ENCODE peak calls at places on chromosome X, in eight cellular contexts. B is DMS53; N is stimulated activated naive B cell treated with anti-CD40 and anti-IgM and Interleukin-4, amounts not matched to agents 10 μg/mL and 1 μg/mL and 100 μg/mL, for 72 hours; A is GM13977; D is AG08395; V is aorta; G is T follicular helper cell; I is HL-60. U is an unnamed sample.

GRCh38 chrX:69489625-69490024 is 14.5 kb upstream of the NALF2 start:
- DNase-seq in G (no peak), D (no peak), V (no peak), A (no peak), B (no peak), I (no peak), N (no peak), U (no peak)

GRCh38 chrX:108167211-108167872 is 75.8 kb downstream of the ATG4A start:
- DNase-seq in V (no peak), D (no peak), A (no peak), I (no peak), N (no peak), B (peak), G (no peak), U (peak)

GRCh38 chrX:103254171-103254824 is 657 bp downstream of the TCEAL8 start:
- DNase-seq in G (no peak), A (no peak), V (peak), D (peak), N (peak), B (peak), I (peak), U (peak)

GRCh38 chrX:311156-312129 is 7.2 kb downstream of the GTPBP6 start:
- DNase-seq in I (no peak), N (no peak), B (no peak), V (peak), A (no peak), G (no peak), D (no peak), U (no peak)

GRCh38 chrX:47166126-47166525 is 21.1 kb downstream of the RBM10 start:
- DNase-seq in A (no peak), D (no peak), G (no peak), V (no peak), B (no peak), N (no peak), I (no peak), U (no peak)

GRCh38 chrX:133670394-133670793 is 255.1 kb upstream of the GPC4 start:
- DNase-seq in B (peak), N (no peak), I (peak), V (no peak), D (peak), G (no peak), A (peak), U (peak)

GRCh38 chrX:110046971-110047370 is 44.1 kb downstream of the TMEM164 start:
- DNase-seq in A (no peak), D (no peak), G (no peak), I (no peak), V (no peak), N (no peak), B (no peak), U (no peak)

GRCh38 chrX:7987160-7987992 is 60.2 kb upstream of the PNPLA4 start:
- DNase-seq in B (no peak), I (peak), G (no peak), V (no peak), N (no peak), A (no peak), D (no peak), U (peak)

GRCh38 chrX:8289523-8289922 is 118.5 kb upstream of the VCX2 start:
- DNase-seq in V (no peak), B (no peak), N (no peak), I (no peak), G (no peak), A (no peak), D (no peak), U (peak)

GRCh38 chrX:65720580-65720979 is 53.1 kb downstream of the MSN start:
- DNase-seq in B (no peak), A (no peak), N (no peak), D (no peak), G (no peak), I (peak), V (no peak), U (no peak)

GRCh38 chrX:150880808-150881165 is 17.7 kb downstream of the CD99L2 start:
- DNase-seq in A (no peak), V (no peak), B (peak), I (no peak), N (no peak), D (no peak), G (no peak), U (no peak)

GRCh38 chrX:130738638-130739195 is 164.3 kb downstream of the ENOX2 start:
- DNase-seq in G (no peak), V (no peak), A (no peak), B (no peak), D (no peak), N (no peak), I (no peak), U (no peak)

GRCh38 chrX:108264376-108264775 is 172.8 kb downstream of the ATG4A start:
- DNase-seq in N (no peak), A (no peak), D (no peak), B (no peak), I (no peak), V (no peak), G (no peak), U (no peak)

GRCh38 chrX:49058794-49059193 is at the start of gene CCDC120:
- DNase-seq in G (no peak), N (no peak), D (no peak), B (peak), I (no peak), V (no peak), A (no peak), U (peak)

GRCh38 chrX:71536285-71536684 is 3.4 kb downstream of the OGT start:
- DNase-seq in V (no peak), I (no peak), N (no peak), G (no peak), D (no peak), B (no peak), A (no peak), U (no peak)

GRCh38 chrX:18983711-18984380 is at the start of gene PHKA2:
- DNase-seq in V (peak), G (peak), I (peak), N (peak), A (peak), D (peak), B (peak), U (peak)

GRCh38 chrX:107823042-107823441 is 2.6 kb upstream of the MID2 start:
- DNase-seq in D (no peak), A (no peak), G (no peak), I (no peak), V (no peak), N (no peak), B (peak), U (peak)

GRCh38 chrX:15384304-15384703 is at the start of gene VEGFD:
- DNase-seq in N (no peak), D (peak), A (no peak), G (no peak), V (no peak), I (no peak), B (no peak), U (no peak)

GRCh38 chrX:46203115-46203514 is 342.1 kb downstream of the ZNF674 start:
- DNase-seq in N (no peak), B (peak), G (no peak), A (no peak), D (no peak), V (no peak), I (no peak), U (no peak)

GRCh38 chrX:127317159-127317558 is 497.6 kb downstream of the PRR32 start:
- DNase-seq in I (no peak), N (no peak), B (peak), A (no peak), G (no peak), D (no peak), V (no peak), U (no peak)

GRCh38 chrX:145727476-145727875 is 90.2 kb upstream of the SLITRK2 start:
- DNase-seq in A (no peak), I (no peak), G (no peak), D (no peak), B (no peak), N (no peak), V (no peak), U (no peak)

GRCh38 chrX:53294024-53294648 is 12.8 kb upstream of the IQSEC2 start:
- DNase-seq in D (peak), V (no peak), G (no peak), I (peak), B (peak), N (no peak), A (no peak), U (peak)

GRCh38 chrX:70346671-70347070 is 56.8 kb downstream of the KIF4A start:
- DNase-seq in D (no peak), V (no peak), N (no peak), I (no peak), B (no peak), A (no peak), G (no peak), U (no peak)

GRCh38 chrX:16993791-16994318 is 47.4 kb downstream of the REPS2 start:
- DNase-seq in V (no peak), N (no peak), I (no peak), A (no peak), G (no peak), B (no peak), D (no peak), U (peak)

GRCh38 chrX:119654112-119654531 is 38.8 kb downstream of the SEPTIN6 start:
- DNase-seq in B (no peak), N (no peak), D (no peak), G (peak), I (no peak), A (no peak), V (no peak), U (peak)

GRCh38 chrX:65601530-65602281 is 65.7 kb upstream of the MSN start:
- DNase-seq in B (peak), V (peak), G (peak), D (peak), I (peak), N (peak), A (no peak), U (peak)

GRCh38 chrX:133598596-133599334 is 183.5 kb upstream of the GPC4 start:
- DNase-seq in B (peak), A (no peak), V (no peak), N (no peak), D (no peak), I (no peak), G (no peak), U (no peak)

GRCh38 chrX:12138366-12139313 is at the start of gene FRMPD4:
- DNase-seq in V (no peak), D (peak), I (no peak), N (no peak), B (peak), A (no peak), G (no peak), U (peak)

GRCh38 chrX:132059973-132060540 is 37.0 kb downstream of the STK26 start:
- DNase-seq in N (no peak), A (no peak), D (no peak), V (no peak), G (no peak), I (no peak), B (no peak), U (no peak)

GRCh38 chrX:14352511-14352910 is 176.8 kb upstream of the GLRA2 start:
- DNase-seq in A (no peak), D (peak), B (no peak), G (no peak), N (no peak), V (no peak), I (no peak), U (no peak)

GRCh38 chrX:23959781-23960180 is 52.0 kb downstream of the CXorf58 start:
- DNase-seq in B (no peak), V (no peak), D (no peak), N (no peak), I (peak), A (no peak), G (no peak), U (no peak)

GRCh38 chrX:42459735-42460134 is 318.2 kb downstream of the PPP1R2C start:
- DNase-seq in G (no peak), A (no peak), D (no peak), N (no peak), B (peak), V (no peak), I (no peak), U (no peak)

GRCh38 chrX:115958687-115959359 is 211.7 kb upstream of the AGTR2 start:
- DNase-seq in A (no peak), V (no peak), D (no peak), G (no peak), N (no peak), I (no peak), B (peak), U (peak)

GRCh38 chrX:12076046-12076445 is 62.2 kb upstream of the FRMPD4 start:
- DNase-seq in V (no peak), G (no peak), N (no peak), B (no peak), I (no peak), D (no peak), A (no peak), U (peak)

GRCh38 chrX:136850441-136851175 is 29.9 kb downstream of the RBMX start:
- DNase-seq in I (peak), B (no peak), N (no peak), D (no peak), G (no peak), A (no peak), V (no peak), U (no peak)

GRCh38 chrX:3791449-3791848 is 78.0 kb upstream of the PRKX start:
- DNase-seq in I (no peak), V (no peak), D (no peak), G (no peak), A (no peak), B (no peak), N (no peak), U (no peak)

GRCh38 chrX:40943093-40943641 is 142.1 kb upstream of the USP9X start:
- DNase-seq in B (no peak), N (no peak), D (no peak), G (no peak), A (no peak), I (no peak), V (no peak), U (no peak)

GRCh38 chrX:14919421-14919820 is 46.2 kb downstream of the MOSPD2 start:
- DNase-seq in A (no peak), N (no peak), D (no peak), I (no peak), G (no peak), V (no peak), B (no peak), U (no peak)

GRCh38 chrX:46758163-46758955 is 559 bp downstream of the SLC9A7 start:
- DNase-seq in B (peak), V (no peak), G (no peak), A (peak), D (no peak), I (no peak), N (no peak), U (peak)

U was measured in epithelial cell of esophagus.